ENCODE peak calls at places on chromosomes 12 and 14, in six cellular contexts. L is heart left ventricle, W is mucosa of descending colon, N is lung, V is sigmoid colon, C is ascending aorta. P is an unnamed sample.

GRCh38 chr12:124721501-124722154 is 142.0 kb downstream of the SCARB1 start:
- DNase-seq in W (no peak), V (no peak), C (no peak), N (no peak), L (no peak), P (no peak)

GRCh38 chr14:66634876-66635275 is 126.9 kb downstream of the GPHN start:
- DNase-seq in C (no peak), L (no peak), V (no peak), N (no peak), W (no peak), P (no peak)

GRCh38 chr12:95066091-95066855 is 7.1 kb downstream of the NR2C1 start:
- DNase-seq in L (no peak), W (no peak), N (no peak), C (no peak), V (no peak), P (no peak)

GRCh38 chr14:35632276-35633071 is 98.5 kb downstream of the INSM2 start:
- DNase-seq in C (no peak), W (no peak), N (no peak), L (no peak), V (no peak), P (no peak)

GRCh38 chr12:32466986-32467711 is 67.8 kb downstream of the FGD4 start:
- DNase-seq in W (no peak), C (no peak), L (no peak), N (no peak), V (no peak), P (no peak)

GRCh38 chr12:117885211-117885610 is 83.6 kb downstream of the KSR2 start:
- DNase-seq in C (no peak), N (no peak), L (no peak), V (no peak), W (no peak), P (no peak)

GRCh38 chr12:128784030-128784770 is 39.6 kb downstream of the SLC15A4 start:
- DNase-seq in W (no peak), L (no peak), N (no peak), C (no peak), V (peak), P (no peak)

GRCh38 chr12:120199595-120200306 is 1.2 kb downstream of the RPLP0 start:
- DNase-seq in L (no peak), N (no peak), W (peak), V (peak), C (peak), P (no peak)

GRCh38 chr12:113473942-113474341 is 2.3 kb upstream of the LHX5 start:
- DNase-seq in N (no peak), W (no peak), C (no peak), L (no peak), V (no peak), P (no peak)

GRCh38 chr12:97989366-97989940 is 525.9 kb upstream of the TMPO start:
- DNase-seq in W (no peak), L (no peak), N (no peak), C (no peak), V (no peak), P (no peak)

GRCh38 chr12:78240827-78241226 is 410.1 kb downstream of the NAV3 start:
- DNase-seq in W (no peak), C (no peak), N (no peak), L (no peak), V (no peak), P (no peak)

GRCh38 chr12:98332626-98333025 is 182.8 kb upstream of the TMPO start:
- DNase-seq in V (no peak), L (no peak), C (no peak), W (no peak), N (no peak), P (no peak)

GRCh38 chr12:106918746-106919145 is 37.0 kb upstream of the TMEM263 start:
- DNase-seq in N (no peak), C (no peak), L (no peak), W (no peak), V (no peak), P (no peak)

GRCh38 chr12:106192659-106193403 is 54.1 kb upstream of the NUAK1 start:
- DNase-seq in C (no peak), N (no peak), L (no peak), V (no peak), W (no peak), P (no peak)

GRCh38 chr14:26410189-26410685 is 187.6 kb downstream of the NOVA1 start:
- DNase-seq in V (no peak), W (no peak), N (no peak), L (no peak), C (no peak), P (no peak)

GRCh38 chr14:20019257-20019865 is at the start of gene OR4K14:
- DNase-seq in L (no peak), N (no peak), V (no peak), C (no peak), W (no peak), P (no peak)

DNA sequence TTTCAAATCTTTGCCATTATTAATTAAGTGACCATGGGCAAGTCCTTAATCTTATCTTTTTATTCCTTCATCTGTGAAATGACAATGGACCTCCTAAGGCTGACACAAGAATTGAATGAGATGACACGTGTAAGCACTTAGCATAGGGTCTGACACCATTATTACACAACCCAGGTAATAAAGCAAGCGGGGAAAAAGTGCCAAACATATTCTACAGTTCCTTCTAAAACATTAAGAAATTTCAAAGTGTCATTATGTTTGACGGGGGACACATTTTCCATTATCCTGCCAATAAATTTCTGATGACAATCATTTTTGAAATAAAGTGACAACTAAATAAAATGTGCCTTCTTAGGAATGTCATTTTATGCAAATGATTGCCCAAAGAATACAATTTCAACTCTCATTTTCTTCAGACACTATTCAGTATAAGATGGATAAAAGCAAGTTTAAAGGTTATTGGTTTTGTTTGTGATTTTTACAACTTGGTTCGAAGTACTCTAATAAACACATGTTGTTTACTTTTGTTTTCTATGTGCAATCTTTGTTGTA is 3.0 kb downstream of the ANKS1B start:
- DNase-seq in L (no peak), N (no peak), W (no peak), V (no peak), C (no peak), P (no peak)
- H3K4me3 ChIP-seq in L (no peak), N (no peak), W (no peak), V (no peak), C (no peak), P (no peak)

GRCh38 chr14:50941151-50941550 is 3.1 kb downstream of the PYGL start:
- DNase-seq in C (no peak), W (no peak), L (no peak), V (no peak), N (no peak), P (no peak)
- H3K4me3 ChIP-seq in C (no peak), W (no peak), L (no peak), V (no peak), N (no peak), P (no peak)

DNA sequence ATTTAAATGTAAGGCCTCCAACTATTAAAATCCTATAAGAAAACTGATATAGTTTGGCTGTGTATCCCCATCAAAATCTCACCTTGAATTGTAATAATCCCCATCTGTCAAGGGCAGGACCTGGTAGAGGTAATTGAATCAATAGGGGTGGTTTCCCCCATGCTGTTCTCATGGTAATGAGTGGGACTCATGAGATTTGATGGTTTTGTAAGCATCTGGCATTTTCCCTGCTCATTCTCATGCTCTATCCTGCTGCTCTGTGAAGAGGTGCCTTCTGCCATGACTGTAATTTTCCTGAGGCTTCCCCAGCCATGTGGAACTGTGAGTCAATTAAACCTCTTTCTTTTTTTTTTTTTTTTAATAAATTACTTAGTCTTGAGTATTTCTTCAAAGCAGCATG is 31.9 kb downstream of the TSPAN19 start:
- DNase-seq in V (no peak), W (no peak), L (no peak), C (no peak), N (no peak), P (no peak)
- H3K4me3 ChIP-seq in V (no peak), W (no peak), L (no peak), C (no peak), N (no peak), P (no peak)

GRCh38 chr14:89233184-89233583 is 183.8 kb downstream of the FOXN3 start:
- DNase-seq in W (no peak), L (no peak), N (no peak), V (no peak), C (no peak), P (no peak)

GRCh38 chr14:89232366-89233070 is 184.5 kb downstream of the FOXN3 start:
- DNase-seq in V (no peak), W (no peak), C (no peak), L (no peak), N (no peak), P (no peak)

GRCh38 chr14:89227490-89227834 is 189.6 kb downstream of the FOXN3 start:
- DNase-seq in C (no peak), N (no peak), L (no peak), V (no peak), W (no peak), P (no peak)

GRCh38 chr14:89228921-89229639 is 188.0 kb downstream of the FOXN3 start:
- DNase-seq in C (peak), L (no peak), N (no peak), V (no peak), W (no peak), P (no peak)

GRCh38 chr14:89231426-89232113 is 185.5 kb downstream of the FOXN3 start:
- DNase-seq in N (no peak), V (no peak), C (no peak), W (no peak), L (no peak), P (no peak)
- H3K4me3 ChIP-seq in N (no peak), V (no peak), C (no peak), W (no peak), L (no peak), P (no peak)

GRCh38 chr14:52455291-52456088 is 96.8 kb downstream of the TXNDC16 start:
- DNase-seq in N (no peak), V (no peak), L (no peak), C (no peak), W (no peak), P (no peak)

GRCh38 chr14:52464175-52464574 is 88.1 kb downstream of the TXNDC16 start:
- DNase-seq in C (no peak), V (no peak), W (no peak), L (no peak), N (no peak), P (no peak)

GRCh38 chr14:52463375-52463774 is 88.9 kb downstream of the TXNDC16 start:
- DNase-seq in V (no peak), L (no peak), N (no peak), C (no peak), W (no peak), P (no peak)

GRCh38 chr14:52461721-52462120 is 90.6 kb downstream of the TXNDC16 start:
- DNase-seq in V (no peak), C (no peak), L (no peak), N (no peak), W (no peak), P (no peak)

DNA sequence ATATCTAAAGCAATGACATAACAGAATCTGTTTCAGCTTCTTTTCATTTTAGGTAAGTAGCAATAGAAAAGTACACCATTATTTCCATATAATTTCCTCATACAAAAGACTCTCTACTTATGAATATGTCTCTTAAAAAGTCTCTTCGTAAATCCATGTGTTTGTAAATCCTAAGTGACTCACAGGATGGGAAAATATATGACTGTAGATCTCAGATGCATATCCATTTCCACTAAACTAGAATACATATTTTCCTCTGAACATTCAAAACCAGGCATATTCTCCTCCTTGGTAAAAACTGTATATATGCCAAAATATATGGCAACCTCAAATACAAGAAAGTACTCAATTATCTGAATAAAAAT is 93.6 kb downstream of the TXNDC16 start:
- DNase-seq in N (no peak), C (no peak), V (no peak), W (no peak), L (no peak), P (no peak)
- H3K4me3 ChIP-seq in N (no peak), C (no peak), V (no peak), W (no peak), L (no peak), P (no peak)

GRCh38 chr14:89707086-89707485 is 247.4 kb downstream of the EFCAB11 start:
- DNase-seq in L (no peak), N (no peak), W (no peak), C (no peak), V (no peak), P (no peak)

GRCh38 chr14:89697281-89698060 is 257.1 kb downstream of the EFCAB11 start:
- DNase-seq in C (no peak), W (no peak), L (no peak), N (no peak), V (no peak), P (no peak)

GRCh38 chr14:89699076-89699475 is 255.5 kb downstream of the EFCAB11 start:
- DNase-seq in W (no peak), C (no peak), L (no peak), N (no peak), V (no peak), P (no peak)

GRCh38 chr14:89701079-89702043 is 253.2 kb downstream of the EFCAB11 start:
- DNase-seq in C (peak), L (peak), W (peak), V (peak), N (peak), P (peak)

GRCh38 chr14:89702151-89702936 is 252.2 kb downstream of the EFCAB11 start:
- DNase-seq in L (peak), C (no peak), W (no peak), V (peak), N (no peak), P (peak)
- H3K4me3 ChIP-seq in L (peak), C (peak), W (no peak), V (peak), N (no peak), P (peak)

GRCh38 chr14:103519837-103520212 is 2.8 kb downstream of the CKB start:
- DNase-seq in N (no peak), W (peak), C (peak), L (peak), V (peak), P (no peak)
- H3K4me3 ChIP-seq in N (no peak), W (no peak), C (no peak), L (no peak), V (peak), P (peak)